ENCODE peak calls at places on chromosome 3, in ten cellular contexts. Y is astrocyte, Q is NCI-H524 treated with DMSO at 0.1 percent for 48 hours, E is Kasumi-1, S is K562, B is astrocyte of the spinal cord, P is NCI-H1048, T is mucosa of gallbladder, W is NCI-H2029 treated with DMSO at 0.1 percent for 48 hours, R is posterior cingulate gyrus. M is an unnamed sample.

GRCh38 chr3:154243353-154243752 is 80.9 kb downstream of the DHX36 start:
- DNase-seq in B (peak), Y (peak), S (no peak), Q (no peak), R (no peak), W (no peak), P (no peak), T (no peak), E (no peak), M (no peak)

GRCh38 chr3:10962481-10963036 is 30.0 kb upstream of the SLC6A1 start:
- DNase-seq in W (peak), B (no peak), R (no peak), T (no peak), P (no peak), Y (no peak), S (no peak), Q (no peak), E (no peak), M (no peak)

GRCh38 chr3:64131755-64132154 is 93.5 kb downstream of the PRICKLE2 start:
- DNase-seq in Y (no peak), R (no peak), W (no peak), S (no peak), B (no peak), P (no peak), E (no peak), T (no peak), Q (peak), M (no peak)

GRCh38 chr3:188929138-188929537 is 242.6 kb upstream of the TPRG1 start:
- DNase-seq in W (no peak), P (no peak), S (no peak), E (no peak), T (no peak), Y (no peak), Q (no peak), B (no peak), R (no peak), M (no peak)

GRCh38 chr3:101123084-101123483 is 129.9 kb upstream of the ABI3BP start:
- DNase-seq in B (no peak), Y (no peak), E (no peak), T (no peak), Q (no peak), R (no peak), W (no peak), P (no peak), S (no peak), M (no peak)

GRCh38 chr3:173630849-173631248 is 233.3 kb downstream of the NLGN1 start:
- DNase-seq in R (no peak), W (no peak), T (no peak), E (no peak), Q (no peak), Y (no peak), P (no peak), B (no peak), S (no peak), M (no peak)

GRCh38 chr3:132872711-132873110 is 150.5 kb upstream of the NPHP3 start:
- DNase-seq in W (no peak), E (no peak), R (no peak), Y (no peak), T (no peak), S (no peak), B (no peak), Q (no peak), P (no peak), M (no peak)

GRCh38 chr3:104556372-104557078 is 810.2 kb upstream of the ALCAM start:
- DNase-seq in B (no peak), P (no peak), R (no peak), Q (no peak), W (no peak), E (peak), Y (peak), T (no peak), S (no peak), M (no peak)

GRCh38 chr3:119184808-119185690 is 11.7 kb downstream of the UPK1B start:
- DNase-seq in T (peak), W (no peak), S (no peak), P (no peak), R (no peak), B (peak), E (no peak), Q (no peak), Y (peak), M (peak)

GRCh38 chr3:124995460-124995994 is 60.3 kb downstream of the HEG1 start:
- DNase-seq in Q (peak), E (peak), S (peak), P (no peak), W (peak), T (peak), B (peak), R (peak), Y (no peak), M (peak)

GRCh38 chr3:108722724-108723123 is 34.5 kb downstream of the RETNLB start:
- DNase-seq in B (no peak), P (no peak), R (no peak), Q (no peak), T (no peak), E (no peak), W (no peak), Y (no peak), S (no peak), M (no peak)

GRCh38 chr3:125037498-125038150 is 18.2 kb downstream of the HEG1 start:
- DNase-seq in Y (no peak), Q (no peak), R (no peak), S (no peak), W (no peak), P (no peak), B (no peak), T (no peak), E (no peak), M (no peak)

GRCh38 chr3:47630810-47631209 is 52.1 kb upstream of the CSPG5 start:
- DNase-seq in B (no peak), S (no peak), Y (no peak), T (no peak), W (no peak), Q (no peak), R (no peak), P (no peak), E (no peak), M (no peak)

GRCh38 chr3:49901351-49902339 is 2.0 kb downstream of the MST1R start:
- DNase-seq in Q (no peak), R (no peak), T (no peak), B (no peak), W (no peak), S (no peak), Y (no peak), P (no peak), E (no peak), M (no peak)

GRCh38 chr3:45143673-45144670 is 2.2 kb downstream of the CDCP1 start:
- DNase-seq in E (no peak), B (no peak), Y (peak), Q (no peak), T (no peak), R (no peak), S (peak), P (peak), W (peak), M (no peak)

GRCh38 chr3:171175840-171176239 is 149.3 kb upstream of the SLC2A2 start:
- DNase-seq in T (no peak), Q (no peak), S (no peak), P (no peak), B (no peak), E (no peak), R (no peak), Y (no peak), W (no peak), M (no peak)

GRCh38 chr3:46979958-46980497 is 562 bp downstream of the NBEAL2 start:
- DNase-seq in S (no peak), P (no peak), Q (no peak), R (peak), B (no peak), T (no peak), Y (no peak), W (no peak), E (no peak), M (no peak)

GRCh38 chr3:16252243-16252978 is 12.3 kb downstream of the DPH3 start:
- DNase-seq in Q (no peak), B (no peak), S (no peak), W (no peak), T (peak), E (no peak), R (no peak), P (peak), Y (no peak), M (no peak)

GRCh38 chr3:192685801-192686200 is 41.5 kb downstream of the FGF12 start:
- DNase-seq in E (no peak), Y (no peak), P (no peak), S (no peak), T (no peak), R (no peak), Q (peak), B (no peak), W (no peak), M (no peak)

GRCh38 chr3:123706871-123707270 is 122.0 kb upstream of the HACD2 start:
- DNase-seq in T (no peak), Q (no peak), W (no peak), P (no peak), Y (peak), S (no peak), B (peak), E (no peak), R (no peak), M (no peak)

GRCh38 chr3:55376753-55377347 is 110.3 kb downstream of the WNT5A start:
- DNase-seq in T (no peak), Q (no peak), S (no peak), B (no peak), P (no peak), Y (no peak), R (no peak), E (no peak), W (no peak), M (no peak)

GRCh38 chr3:189687475-189687874 is 56.3 kb downstream of the TP63 start:
- DNase-seq in E (no peak), S (no peak), Y (no peak), W (no peak), Q (no peak), T (no peak), B (no peak), P (no peak), R (no peak), M (no peak)

M was measured in Panc1.